ENCODE peak calls at places on chromosomes 5 and 9, in eight cellular contexts. G is CD8-positive, alpha-beta T cell; I is GM10248; C is cardiac fibroblast; W is heart left ventricle; R is psoas muscle; V is astrocyte of the spinal cord; Y is RWPE2. E is an unnamed sample.

GRCh38 chr5:160438316-160439204 is 16.9 kb downstream of the PTTG1 start:
- DNase-seq in C (peak; percentile 76), I (peak; percentile 46), R (no peak), W (peak; percentile 43), Y (no peak), V (peak; percentile 68), G (peak; percentile 30), E (peak; percentile 30)

GRCh38 chr5:59810041-59810440 is 83.5 kb downstream of the PDE4D start:
- DNase-seq in C (peak; percentile 82), R (peak; percentile 81), Y (peak; percentile 64), W (peak; percentile 56), G (peak; percentile 31), V (peak; percentile 74), I (peak; percentile 64), E (no peak)

GRCh38 chr9:78680196-78680595 is 383.3 kb downstream of the PSAT1 start:
- DNase-seq in G (no peak), Y (no peak), C (no peak), R (no peak), I (no peak), W (no peak), V (no peak), E (no peak)

GRCh38 chr5:155293605-155294178 is 280.1 kb downstream of the KIF4B start:
- DNase-seq in R (no peak), I (no peak), C (no peak), Y (no peak), W (no peak), V (no peak), G (no peak), E (no peak)

GRCh38 chr9:33926746-33927485 is 110.0 kb downstream of the UBE2R2 start:
- DNase-seq in G (no peak), C (no peak), W (no peak), R (no peak), V (no peak), I (no peak), Y (no peak), E (no peak)

GRCh38 chr9:120755827-120756434 is 37.3 kb downstream of the FBXW2 start:
- DNase-seq in I (peak; percentile 70), R (no peak), W (peak; percentile 18), V (peak; percentile 52), C (peak; percentile 58), Y (no peak), G (peak; percentile 62), E (no peak)

GRCh38 chr9:74577956-74578355 is 80.8 kb downstream of the RORB start:
- DNase-seq in V (no peak), Y (no peak), I (no peak), G (no peak), C (peak; percentile 3), R (no peak), W (no peak), E (no peak)

GRCh38 chr9:93248373-93248772 is 64.4 kb downstream of the WNK2 start:
- DNase-seq in I (no peak), R (peak; percentile 35), C (no peak), Y (no peak), G (no peak), V (no peak), W (no peak), E (no peak)

GRCh38 chr9:110502842-110503241 is 76.7 kb downstream of the SVEP1 start:
- DNase-seq in R (no peak), W (no peak), I (no peak), Y (no peak), V (no peak), G (no peak), C (no peak), E (no peak)

GRCh38 chr5:58122157-58122556 is 337.7 kb downstream of the PLK2 start:
- DNase-seq in R (no peak), Y (no peak), G (no peak), V (no peak), W (no peak), C (no peak), I (no peak), E (no peak)

GRCh38 chr5:170078458-170078857 is 27.2 kb upstream of the FOXI1 start:
- DNase-seq in W (no peak), Y (no peak), V (no peak), C (no peak), R (no peak), I (no peak), G (no peak), E (no peak)

GRCh38 chr5:143019614-143020515 is 249.7 kb downstream of the ARHGAP26 start:
- DNase-seq in C (no peak), W (no peak), I (peak; percentile 79), V (no peak), R (no peak), G (no peak), Y (no peak), E (peak; percentile 21)

GRCh38 chr9:135482015-135482754 is 2.6 kb downstream of the PPP1R26 start:
- DNase-seq in W (no peak), G (no peak), C (no peak), I (no peak), R (no peak), V (no peak), Y (no peak), E (no peak)

GRCh38 chr5:64207978-64208377 is 42.3 kb downstream of the RNF180 start:
- DNase-seq in V (peak; percentile 42), W (no peak), I (no peak), Y (no peak), R (no peak), C (peak; percentile 45), G (no peak), E (no peak)
- TF ChIP-seq CTCF in V (no peak), W (peak; percentile 63), I (no peak), Y (peak; percentile 72), R (peak; percentile 41), C (no peak), G (no peak), E (peak; percentile 48)

GRCh38 chr9:129881547-129882324 is 46.5 kb downstream of the USP20 start:
- DNase-seq in Y (no peak), V (no peak), R (no peak), C (no peak), I (no peak), W (no peak), G (no peak), E (no peak)

GRCh38 chr9:129885670-129886106 is 50.4 kb downstream of the USP20 start:
- DNase-seq in W (peak; percentile 94), V (peak; percentile 91), Y (peak; percentile 94), R (peak; percentile 96), C (peak; percentile 96), G (peak; percentile 89), I (peak; percentile 77), E (peak; percentile 65)

GRCh38 chr9:129885018-129885669 is 49.9 kb downstream of the USP20 start:
- DNase-seq in G (peak; percentile 20), W (no peak), R (peak; percentile 67), Y (no peak), C (no peak), V (no peak), I (no peak), E (no peak)

GRCh38 chr9:129886226-129887174 is 51.2 kb downstream of the USP20 start:
- DNase-seq in W (no peak), C (peak; percentile 16), R (no peak), G (peak; percentile 38), Y (no peak), V (no peak), I (no peak), E (no peak)

GRCh38 chr9:129884220-129885017 is 49.2 kb downstream of the USP20 start:
- DNase-seq in Y (peak; percentile 87), I (peak; percentile 90), V (peak; percentile 72), G (peak; percentile 97), W (peak; percentile 88), C (peak; percentile 74), R (peak; percentile 92), E (peak; percentile 82)
- TF ChIP-seq CTCF in Y (no peak), I (no peak), V (no peak), G (no peak), W (no peak), C (no peak), R (no peak), E (no peak)

GRCh38 chr9:85605905-85606304 is 135.8 kb downstream of the AGTPBP1 start:
- DNase-seq in V (no peak), I (no peak), C (no peak), R (no peak), W (no peak), Y (no peak), G (no peak), E (no peak)

GRCh38 chr9:85615792-85616191 is 126.0 kb downstream of the AGTPBP1 start:
- DNase-seq in C (no peak), V (no peak), I (no peak), G (no peak), R (no peak), Y (no peak), W (no peak), E (no peak)

GRCh38 chr9:85610074-85610855 is 131.5 kb downstream of the AGTPBP1 start:
- DNase-seq in V (peak; percentile 84), Y (no peak), C (peak; percentile 90), W (no peak), I (peak; percentile 74), G (no peak), R (no peak), E (no peak)
- TF ChIP-seq CTCF in V (peak; percentile 81), Y (peak; percentile 93), C (peak; percentile 81), W (peak; percentile 80), I (peak; percentile 70), G (peak; percentile 74), R (peak; percentile 71), E (peak; percentile 76)

GRCh38 chr9:83537331-83538171 is 650 bp downstream of the FRMD3 start:
- DNase-seq in I (no peak), R (no peak), Y (no peak), C (peak; percentile 21), V (peak; percentile 47), W (no peak), G (no peak), E (no peak)

GRCh38 chr9:83535736-83536135 is 2.5 kb downstream of the FRMD3 start:
- DNase-seq in I (no peak), R (no peak), C (no peak), V (no peak), G (no peak), Y (no peak), W (no peak), E (no peak)

GRCh38 chr9:83538890-83539238 is 663 bp upstream of the FRMD3 start:
- DNase-seq in R (no peak), I (no peak), C (no peak), W (no peak), Y (no peak), G (no peak), V (no peak), E (no peak)

GRCh38 chr9:83536332-83536731 is 1.9 kb downstream of the FRMD3 start:
- DNase-seq in G (no peak), W (no peak), V (no peak), Y (no peak), C (no peak), I (no peak), R (no peak), E (no peak)

DNA sequence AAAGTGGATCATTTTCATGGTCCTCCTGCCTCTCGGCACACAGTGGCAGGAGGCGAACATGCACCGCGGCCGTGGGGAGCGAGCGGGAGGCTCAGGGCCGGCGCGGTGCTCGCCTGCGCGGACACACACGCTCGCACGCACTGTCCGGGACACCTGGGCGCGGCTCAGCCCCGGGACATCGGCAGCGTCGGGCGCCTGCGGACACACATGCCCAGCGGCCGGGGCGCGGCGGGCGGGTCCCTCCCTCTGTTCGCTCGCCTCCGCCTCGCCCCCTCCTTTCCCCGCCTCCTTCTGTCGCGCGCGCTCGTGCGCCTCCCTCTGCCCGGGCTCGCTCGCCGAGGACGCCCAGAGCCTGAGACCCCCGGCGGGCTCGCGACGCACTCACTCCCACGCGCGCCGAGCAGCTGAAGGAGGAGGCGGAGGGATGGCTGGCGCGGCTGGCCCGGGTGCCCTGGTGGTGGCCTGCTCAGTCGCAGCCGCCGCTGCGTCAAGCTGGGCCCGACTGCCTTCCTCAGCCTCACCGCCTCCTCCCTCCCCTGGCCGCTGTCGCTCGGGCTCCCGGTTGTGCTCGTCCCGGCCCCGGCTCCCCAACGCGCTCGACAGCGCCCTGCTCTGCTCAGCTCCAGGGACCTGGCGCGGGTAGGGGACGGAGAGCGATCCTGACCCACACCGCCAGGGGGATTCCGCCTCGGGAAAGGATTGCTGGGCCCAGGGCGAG is at the start of gene FRMD3:
- DNase-seq in Y (no peak), G (no peak), W (peak; percentile 89), C (peak; percentile 73), I (peak; percentile 24), V (peak; percentile 79), R (peak; percentile 91), E (peak; percentile 34)
- TF ChIP-seq CTCF in Y (peak; percentile 43), G (no peak), W (peak; percentile 80), C (peak; percentile 81), I (peak; percentile 18), V (peak; percentile 82), R (peak; percentile 64), E (peak; percentile 35)

E was measured in D721Med.